ENCODE peak calls at places on chromosome 9, in nine cellular contexts. U is WERI-Rb-1; K is CD8-positive, alpha-beta T cell; E is Panc1; B is choroid plexus epithelial cell; H is fibroblast of mammary gland; R is neural progenitor cell; X is cardiac muscle cell; C is psoas muscle. Z is an unnamed sample.

GRCh38 chr9:135939351-135940265 is 21.6 kb downstream of the UBAC1 start:
- DNase-seq in E (no peak), K (no peak), B (no peak), H (no peak), X (no peak), C (peak; percentile 37), R (no peak), U (no peak), Z (no peak)

GRCh38 chr9:133991211-133991921 is 758 bp downstream of the VAV2 start:
- DNase-seq in B (peak; percentile 19), K (no peak), E (no peak), U (no peak), R (peak; percentile 64), H (no peak), C (peak; percentile 56), X (no peak), Z (no peak)

GRCh38 chr9:38681747-38682227 is 38.1 kb downstream of the FAM240B start:
- DNase-seq in R (no peak), K (no peak), X (no peak), H (peak; percentile 50), E (peak; percentile 32), C (no peak), B (peak; percentile 87), U (no peak), Z (peak; percentile 61)

GRCh38 chr9:81690251-81690851 is 1.0 kb upstream of the TLE1 start:
- DNase-seq in E (no peak), U (peak; percentile 55), K (no peak), C (peak; percentile 62), X (no peak), B (no peak), R (peak; percentile 41), H (peak; percentile 45), Z (no peak)

GRCh38 chr9:130200038-130200979 is 28.1 kb downstream of the NCS1 start:
- DNase-seq in E (no peak), X (no peak), C (no peak), R (no peak), K (no peak), H (no peak), B (no peak), U (no peak), Z (no peak)

GRCh38 chr9:133041958-133042357 is 11.2 kb downstream of the GTF3C5 start:
- DNase-seq in X (no peak), H (no peak), U (no peak), B (no peak), R (no peak), C (no peak), K (no peak), E (no peak), Z (no peak)

GRCh38 chr9:69564557-69564956 is 107.6 kb downstream of the APBA1 start:
- DNase-seq in C (no peak), U (no peak), B (no peak), E (no peak), K (no peak), X (no peak), H (no peak), R (no peak), Z (peak; percentile 62)

GRCh38 chr9:109068764-109069163 is 51.0 kb downstream of the TMEM245 start:
- DNase-seq in H (no peak), R (no peak), B (no peak), E (no peak), K (no peak), X (no peak), C (no peak), U (no peak), Z (no peak)

GRCh38 chr9:122036988-122037387 is 56.1 kb downstream of the TTLL11 start:
- DNase-seq in B (peak; percentile 47), R (no peak), E (no peak), K (no peak), U (no peak), C (no peak), H (peak; percentile 54), X (no peak), Z (peak; percentile 31)

GRCh38 chr9:7135735-7136134 is 378.0 kb downstream of the KDM4C start:
- DNase-seq in K (no peak), B (no peak), H (no peak), X (no peak), R (no peak), E (no peak), C (no peak), U (no peak), Z (no peak)

GRCh38 chr9:112558476-112558875 is 71.8 kb downstream of the KIAA1958 start:
- DNase-seq in H (peak; percentile 63), X (no peak), U (no peak), R (no peak), B (no peak), K (no peak), C (no peak), E (no peak), Z (peak; percentile 30)

GRCh38 chr9:134545213-134546211 is 96.1 kb upstream of the COL5A1 start:
- DNase-seq in U (no peak), C (peak; percentile 32), H (peak; percentile 80), E (no peak), R (no peak), X (no peak), K (no peak), B (peak; percentile 54), Z (peak; percentile 84)

GRCh38 chr9:23683021-23683431 is 143.0 kb downstream of the ELAVL2 start:
- DNase-seq in H (no peak), X (no peak), C (no peak), B (no peak), K (no peak), R (no peak), U (no peak), E (no peak), Z (no peak)

GRCh38 chr9:123450096-123450495 is 94.1 kb downstream of the CRB2 start:
- DNase-seq in H (no peak), C (no peak), R (no peak), B (no peak), K (no peak), E (no peak), U (no peak), X (no peak), Z (no peak)

GRCh38 chr9:19641046-19641445 is 147.8 kb downstream of the SLC24A2 start:
- DNase-seq in R (peak; percentile 36), U (no peak), C (no peak), X (peak; percentile 15), K (no peak), B (peak; percentile 3), E (no peak), H (peak; percentile 11), Z (peak; percentile 19)
- TF ChIP-seq CTCF in R (peak; percentile 43), U (peak; percentile 28), C (no peak), X (peak; percentile 40), K (no peak), B (peak; percentile 7), E (no peak), H (peak; percentile 25), Z (peak; percentile 21)

GRCh38 chr9:36174271-36174670 is 5.1 kb downstream of the CCIN start:
- DNase-seq in H (no peak), R (no peak), B (no peak), U (no peak), C (no peak), X (no peak), K (no peak), E (no peak), Z (no peak)

GRCh38 chr9:36173861-36174260 is 4.7 kb downstream of the CCIN start:
- DNase-seq in C (no peak), X (no peak), R (no peak), B (no peak), E (no peak), K (no peak), U (no peak), H (no peak), Z (no peak)

GRCh38 chr9:36169708-36170107 is 520 bp downstream of the CCIN start:
- DNase-seq in R (no peak), H (no peak), K (no peak), U (no peak), B (no peak), C (no peak), X (no peak), E (no peak), Z (no peak)

GRCh38 chr9:36169166-36169565 is at the start of gene CCIN:
- DNase-seq in C (no peak), U (no peak), K (no peak), H (no peak), X (no peak), E (no peak), R (no peak), B (no peak), Z (no peak)

GRCh38 chr9:36170531-36170930 is 1.3 kb downstream of the CCIN start:
- DNase-seq in C (no peak), K (no peak), U (no peak), B (no peak), X (no peak), E (no peak), R (no peak), H (no peak), Z (no peak)
- H3K4me3 ChIP-seq in C (no peak overlapping the region), K (no peak overlapping the region), U (no peak overlapping the region), B (no peak overlapping the region), X (no peak overlapping the region), E (no peak overlapping the region), R (no peak overlapping the region), H (no peak overlapping the region), Z (no peak overlapping the region)

DNA sequence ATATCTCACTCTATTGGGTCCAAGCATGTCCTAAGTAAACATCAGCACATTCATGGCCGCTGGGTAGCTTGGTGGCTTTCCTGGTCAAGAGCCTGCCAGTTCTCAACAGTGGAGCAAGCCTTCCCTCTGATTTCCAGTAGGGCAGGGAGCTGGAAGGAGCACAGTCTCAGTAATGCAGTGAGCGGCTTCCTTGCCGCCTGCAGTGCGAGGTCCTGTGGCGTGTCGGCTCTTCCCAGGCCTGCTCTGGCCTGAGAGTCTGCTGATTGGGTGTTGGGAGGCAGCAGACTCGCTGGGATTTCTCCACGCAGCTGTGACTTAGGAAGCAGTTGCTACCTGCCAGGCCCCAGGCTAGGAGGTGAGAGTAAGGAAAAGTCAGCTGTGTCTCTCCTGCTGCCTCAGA is 51.3 kb downstream of the SPTAN1 start:
- DNase-seq in C (no peak), R (no peak), X (peak; percentile 48), E (no peak), K (no peak), H (no peak), U (no peak), B (no peak), Z (no peak)
- TF ChIP-seq CTCF in C (no peak), R (no peak), X (no peak), E (no peak), K (no peak), H (no peak), U (no peak), B (no peak), Z (no peak)

GRCh38 chr9:74498616-74499095 is 1.5 kb downstream of the RORB start:
- DNase-seq in R (no peak), H (no peak), E (no peak), K (no peak), C (peak; percentile 26), U (no peak), B (no peak), X (no peak), Z (no peak)

GRCh38 chr9:74499111-74499601 is 2.0 kb downstream of the RORB start:
- DNase-seq in K (no peak), C (peak; percentile 40), U (no peak), B (peak; percentile 9), R (peak; percentile 21), X (peak; percentile 8), E (no peak), H (no peak), Z (no peak)

GRCh38 chr9:74496819-74497749 is at the start of gene RORB:
- DNase-seq in X (peak; percentile 86), E (no peak), K (peak; percentile 48), H (peak; percentile 38), R (peak; percentile 95), U (peak; percentile 90), B (peak; percentile 71), C (peak; percentile 71), Z (peak; percentile 23)

GRCh38 chr9:74499770-74500583 is 2.8 kb downstream of the RORB start:
- DNase-seq in K (no peak), C (peak; percentile 43), R (peak; percentile 38), H (peak; percentile 6), U (no peak), X (peak; percentile 20), B (peak; percentile 27), E (no peak), Z (no peak)

GRCh38 chr9:74497750-74498615 is 848 bp downstream of the RORB start:
- DNase-seq in U (peak; percentile 51), X (peak; percentile 44), R (peak; percentile 65), B (peak; percentile 43), K (no peak), H (peak; percentile 24), E (no peak), C (peak; percentile 41), Z (peak; percentile 26)
- H3K4me3 ChIP-seq in U (peak overlapping the region; percentile 91), X (peak overlapping the region; percentile 43), R (peak overlapping the region; percentile 71), B (peak overlapping the region; percentile 73), K (peak overlapping the region; percentile 63), H (peak overlapping the region; percentile 65), E (peak overlapping the region; percentile 68), C (peak overlapping the region; percentile 75), Z (peak overlapping the region; percentile 77)

Z was measured in fibroblast of the aortic adventitia.